ENCODE peak calls at places on chromosomes 12 and 14, in six cellular contexts. B is psoas muscle; Q is adrenal gland; P is uterus; I is DND-41; A is naive thymus-derived CD4-positive, alpha-beta T cell. J is an unnamed sample.

GRCh38 chr14:100675664-100676063 is 51.0 kb upstream of the DLK1 start:
- DNase-seq in B (no peak), P (no peak), I (no peak), Q (no peak), A (no peak), J (no peak)

GRCh38 chr14:35355981-35356839 is 48.3 kb downstream of the NFKBIA start:
- DNase-seq in P (no peak), Q (no peak), B (no peak), A (no peak), I (no peak), J (no peak)

GRCh38 chr14:52871606-52872005 is 79.2 kb downstream of the FERMT2 start:
- DNase-seq in Q (no peak), B (no peak), A (no peak), I (no peak), P (no peak), J (no peak)

GRCh38 chr14:89457007-89457406 is 40.0 kb upstream of the FOXN3 start:
- DNase-seq in B (no peak), A (no peak), I (no peak), Q (no peak), P (no peak), J (no peak)

GRCh38 chr14:100463937-100464336 is 123.3 kb downstream of the BEGAIN start:
- DNase-seq in Q (no peak), A (no peak), P (no peak), B (no peak), I (no peak), J (no peak)

GRCh38 chr12:15979096-15980091 is 68.3 kb downstream of the DERA start:
- DNase-seq in B (no peak), P (no peak), I (no peak), Q (no peak), A (no peak), J (no peak)

GRCh38 chr12:7844131-7844530 is 28.6 kb downstream of the SLC2A14 start:
- DNase-seq in B (no peak), Q (no peak), I (no peak), A (no peak), P (no peak), J (no peak)

GRCh38 chr12:125989716-125990115 is 924.5 kb downstream of the AACS start:
- DNase-seq in Q (no peak), I (no peak), B (no peak), P (no peak), A (no peak), J (no peak)

GRCh38 chr12:6833189-6833890 is 5.1 kb downstream of the P3H3 start:
- DNase-seq in Q (no peak), B (no peak), I (no peak), P (no peak), A (no peak), J (no peak)

GRCh38 chr14:31926123-31926522 is 151.0 kb upstream of the ARHGAP5 start:
- DNase-seq in B (no peak), P (no peak), A (peak; percentile 48), Q (no peak), I (no peak), J (no peak)

GRCh38 chr12:107845980-107846659 is 71.6 kb downstream of the ASCL4 start:
- DNase-seq in Q (no peak), I (no peak), B (no peak), P (no peak), A (no peak), J (no peak)

GRCh38 chr12:89709994-89710872 is 1.6 kb upstream of the ATP2B1 start:
- DNase-seq in Q (peak; percentile 74), P (peak; percentile 55), A (peak; percentile 47), I (no peak), B (peak; percentile 70), J (no peak)

GRCh38 chr14:90198541-90198940 is 57.8 kb upstream of the PSMC1 start:
- DNase-seq in Q (no peak), I (no peak), A (no peak), P (no peak), B (no peak), J (no peak)

GRCh38 chr12:90250766-90251165 is 542.1 kb upstream of the ATP2B1 start:
- DNase-seq in P (peak; percentile 13), A (no peak), Q (peak; percentile 22), I (no peak), B (peak; percentile 15), J (no peak)

GRCh38 chr12:131882804-131883520 is 11.5 kb upstream of the ULK1 start:
- DNase-seq in P (no peak), B (no peak), I (no peak), Q (no peak), A (no peak), J (no peak)

GRCh38 chr14:63045234-63045611 is at the start of gene KCNH5:
- DNase-seq in P (no peak), B (peak; percentile 17), A (no peak), I (no peak), Q (no peak), J (no peak)

GRCh38 chr14:24056800-24057184 is 5.0 kb downstream of the CARMIL3 start:
- DNase-seq in P (no peak), B (no peak), Q (no peak), I (no peak), A (no peak), J (peak; percentile 63)

GRCh38 chr12:101051901-101052550 is 158.0 kb downstream of the SLC5A8 start:
- DNase-seq in B (no peak), P (no peak), Q (peak; percentile 44), A (no peak), I (no peak), J (no peak)

GRCh38 chr12:124030510-124030909 is 57.5 kb downstream of the ZNF664 start:
- DNase-seq in A (no peak), Q (peak; percentile 37), B (no peak), I (no peak), P (peak; percentile 57), J (no peak)

GRCh38 chr12:120242971-120243699 is 22.4 kb downstream of the PXN start:
- DNase-seq in P (no peak), Q (no peak), I (no peak), A (no peak), B (no peak), J (no peak)

GRCh38 chr12:108989381-108989780 is 31.5 kb downstream of the SVOP start:
- DNase-seq in B (no peak), A (no peak), P (no peak), I (no peak), Q (no peak), J (no peak)

GRCh38 chr14:45112886-45113772 is 21.2 kb downstream of the FKBP3 start:
- DNase-seq in I (no peak), B (no peak), Q (no peak), P (no peak), A (no peak), J (no peak)

GRCh38 chr12:83889745-83890144 is 1022.9 kb downstream of the SLC6A15 start:
- DNase-seq in P (no peak), B (no peak), A (no peak), I (no peak), Q (no peak), J (no peak)

DNA sequence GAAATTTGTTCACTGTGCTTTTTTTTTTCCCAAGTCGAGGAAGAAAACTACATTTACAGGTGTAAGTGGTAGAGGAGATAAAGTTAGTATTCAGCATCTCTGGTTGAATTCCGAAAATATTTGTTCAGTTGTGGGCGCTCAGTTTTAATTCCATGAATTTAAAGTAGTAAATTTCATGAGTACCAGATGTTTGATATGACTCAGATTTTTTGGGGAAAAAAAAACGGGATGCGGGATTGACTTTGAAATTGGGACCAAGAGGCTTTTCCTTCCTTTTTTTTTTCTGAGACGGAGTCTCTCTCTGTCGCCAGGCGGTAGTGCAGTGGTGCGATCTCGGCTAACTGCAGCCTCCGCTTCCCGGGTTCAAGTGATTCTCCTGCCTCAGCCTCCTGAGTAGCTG is 1.6 kb downstream of the TULP3 start:
- DNase-seq in P (no peak), I (no peak), Q (no peak), A (no peak), B (no peak), J (no peak)
- H3K27me3 ChIP-seq in P (no peaks in the 10 kb centered on the region), I (no peaks in the 10 kb centered on the region), Q (no peaks in the 10 kb centered on the region), A (no peaks in the 10 kb centered on the region), B (no peaks in the 10 kb centered on the region), J (no peaks in the 10 kb centered on the region)

DNA sequence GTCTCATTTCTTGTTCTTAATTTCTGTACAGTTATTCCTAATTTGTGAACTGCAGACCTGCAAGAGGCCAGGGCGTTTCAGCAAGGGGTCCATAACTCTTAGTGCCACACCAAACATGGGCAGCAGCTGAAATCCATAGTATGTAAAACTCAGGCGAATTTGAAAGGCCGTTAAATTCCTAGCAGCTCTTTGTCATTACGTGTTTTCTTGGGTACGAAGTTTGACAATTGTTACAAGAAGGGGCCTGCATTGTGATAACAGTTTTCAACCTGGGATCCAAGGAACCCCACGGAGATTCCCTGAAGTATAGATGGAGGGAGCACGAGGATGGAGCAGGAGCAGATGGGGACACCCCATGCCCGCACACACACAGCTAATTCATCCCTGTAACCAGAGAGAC is 288.0 kb downstream of the ZFP36L1 start:
- DNase-seq in A (no peak), I (no peak), Q (no peak), P (no peak), B (no peak), J (no peak)
- H3K36me3 ChIP-seq in A (no peaks in the 10 kb centered on the region), I (no peaks in the 10 kb centered on the region), Q (no peaks in the 10 kb centered on the region), P (no peaks in the 10 kb centered on the region), B (no peaks in the 10 kb centered on the region), J (no peaks in the 10 kb centered on the region)

GRCh38 chr12:106098691-106099200 is 40.0 kb downstream of the NUAK1 start:
- DNase-seq in B (no peak), I (no peak), P (no peak), Q (no peak), A (no peak), J (no peak)

GRCh38 chr12:106093246-106093645 is 45.5 kb downstream of the NUAK1 start:
- DNase-seq in A (no peak), B (no peak), P (no peak), Q (no peak), I (no peak), J (no peak)

GRCh38 chr12:106094304-106094703 is 44.5 kb downstream of the NUAK1 start:
- DNase-seq in P (no peak), Q (no peak), B (no peak), A (no peak), I (no peak), J (no peak)

GRCh38 chr12:106097011-106097410 is 41.7 kb downstream of the NUAK1 start:
- DNase-seq in Q (no peak), P (no peak), B (no peak), I (no peak), A (no peak), J (no peak)

DNA sequence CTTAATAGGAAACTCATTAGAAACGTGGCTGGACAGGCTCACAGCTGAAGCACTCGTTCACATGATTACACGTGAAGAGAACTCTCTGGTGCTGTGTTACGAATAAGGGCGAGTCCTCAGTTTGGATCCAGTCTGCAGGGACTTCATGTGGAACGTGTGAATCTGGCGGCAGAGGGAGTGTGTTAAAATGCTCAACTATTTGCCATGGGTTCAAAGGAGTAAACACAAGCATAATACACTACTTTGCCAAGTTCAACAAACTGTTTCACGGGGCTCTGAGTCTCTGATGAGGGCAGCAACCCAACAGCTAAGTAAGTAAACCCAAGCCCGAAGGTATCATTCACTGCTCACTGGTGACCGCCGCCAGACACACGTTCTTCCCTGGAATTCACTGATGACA is 42.4 kb downstream of the NUAK1 start:
- DNase-seq in B (peak; percentile 65), A (no peak), I (no peak), Q (no peak), P (peak; percentile 56), J (no peak)
- H3K4me3 ChIP-seq in B (no peak overlapping the region), A (no peak overlapping the region), I (no peak overlapping the region), Q (no peak overlapping the region), P (no peak overlapping the region), J (no peak overlapping the region)

DNA sequence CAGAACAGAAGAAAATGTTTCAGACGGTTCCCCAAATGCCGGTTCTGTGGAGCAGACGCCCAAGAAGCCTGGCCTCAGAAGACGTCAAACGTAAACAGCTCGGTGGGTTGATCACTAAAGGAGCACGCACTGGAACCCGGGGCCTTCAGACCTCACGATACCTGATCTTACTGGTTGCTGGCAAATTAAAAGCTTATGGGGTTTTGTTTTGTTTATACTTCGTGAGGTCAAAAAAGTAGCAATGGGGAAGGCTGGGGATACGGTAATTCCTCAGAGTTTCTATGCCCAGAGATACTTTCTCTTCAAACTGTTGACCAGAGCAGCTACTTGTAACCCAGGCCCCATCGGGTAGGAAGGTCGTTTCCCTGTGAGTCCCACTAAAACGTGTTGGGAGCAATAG is 1.7 kb downstream of the CDKN1B start:
- DNase-seq in Q (peak; percentile 31), I (peak; percentile 40), B (no peak), A (peak; percentile 50), P (no peak), J (no peak)
- H3K27me3 ChIP-seq in Q (no peaks in the 10 kb centered on the region), I (no peaks in the 10 kb centered on the region), B (no peaks in the 10 kb centered on the region), A (no peaks in the 10 kb centered on the region), P (no peaks in the 10 kb centered on the region), J (no peaks in the 10 kb centered on the region)